ENCODE peak calls at places on chromosomes 13 and 19, in six cellular contexts. J is retinal pigment epithelial cell, M is SK-N-SH, Z is body of pancreas, X is astrocyte of the cerebellum, C is pancreas. Y is an unnamed sample.

GRCh38 chr13:112775791-112776279 is 86.0 kb downstream of the ATP11A start:
- DNase-seq in C (no peak), Z (no peak), J (no peak), M (peak), X (no peak), Y (no peak)

GRCh38 chr19:35349614-35350521 is 2.2 kb downstream of the FFAR1 start:
- DNase-seq in X (no peak), Z (no peak), J (no peak), C (no peak), M (no peak), Y (no peak)

GRCh38 chr13:29892149-29892548 is 41.7 kb upstream of the UBL3 start:
- DNase-seq in X (no peak), M (no peak), C (no peak), Z (peak), J (no peak), Y (no peak)

GRCh38 chr19:33780746-33781145 is 15.9 kb upstream of the KCTD15 start:
- DNase-seq in M (no peak), X (no peak), J (no peak), Z (no peak), C (no peak), Y (no peak)

GRCh38 chr13:38346764-38347163 is 2.9 kb upstream of the UFM1 start:
- DNase-seq in C (no peak), X (no peak), J (no peak), M (no peak), Z (no peak), Y (peak)

GRCh38 chr13:31476266-31476665 is 263.1 kb upstream of the RXFP2 start:
- DNase-seq in C (no peak), Z (peak), M (peak), X (peak), J (peak), Y (no peak)

GRCh38 chr19:9818175-9818733 is 625 bp downstream of the FBXL12 start:
- DNase-seq in Z (no peak), X (no peak), J (no peak), M (no peak), C (peak), Y (no peak)

GRCh38 chr13:43698009-43698408 is 88.8 kb downstream of the ENOX1 start:
- DNase-seq in J (no peak), X (no peak), C (no peak), M (no peak), Z (no peak), Y (no peak)

GRCh38 chr13:77860621-77861020 is 58.0 kb downstream of the EDNRB start:
- DNase-seq in M (no peak), C (no peak), X (peak), J (peak), Z (no peak), Y (peak)

GRCh38 chr13:72261732-72262131 is 394.7 kb upstream of the DACH1 start:
- DNase-seq in Z (no peak), J (no peak), C (no peak), X (no peak), M (no peak), Y (no peak)

GRCh38 chr13:73428137-73428536 is 369.3 kb downstream of the KLF5 start:
- DNase-seq in C (no peak), X (peak), M (no peak), Z (no peak), J (peak), Y (peak)

GRCh38 chr19:3251229-3251628 is 26.8 kb downstream of the CELF5 start:
- DNase-seq in Z (no peak), C (no peak), M (no peak), X (no peak), J (no peak), Y (no peak)

GRCh38 chr19:46251415-46251814 is 21.9 kb downstream of the IGFL1 start:
- DNase-seq in M (no peak), J (no peak), X (no peak), Z (no peak), C (no peak), Y (peak)

GRCh38 chr13:24822640-24823039 is 58.7 kb downstream of the RNF17 start:
- DNase-seq in J (no peak), C (no peak), X (no peak), Z (no peak), M (no peak), Y (no peak)

GRCh38 chr19:10378124-10378523 is 2.2 kb downstream of the TYK2 start:
- DNase-seq in X (no peak), M (no peak), J (no peak), Z (no peak), C (no peak), Y (no peak)

GRCh38 chr13:102566513-102566912 is 30.3 kb upstream of the TPP2 start:
- DNase-seq in X (no peak), C (no peak), J (no peak), M (no peak), Z (no peak), Y (no peak)

GRCh38 chr19:34428549-34429285 is 536 bp downstream of the UBA2 start:
- DNase-seq in M (peak), Z (peak), X (no peak), J (no peak), C (no peak), Y (peak)

GRCh38 chr13:44918323-44919102 is 70.8 kb downstream of the NUFIP1 start:
- DNase-seq in Z (peak), J (peak), M (peak), C (peak), X (peak), Y (no peak)

DNA sequence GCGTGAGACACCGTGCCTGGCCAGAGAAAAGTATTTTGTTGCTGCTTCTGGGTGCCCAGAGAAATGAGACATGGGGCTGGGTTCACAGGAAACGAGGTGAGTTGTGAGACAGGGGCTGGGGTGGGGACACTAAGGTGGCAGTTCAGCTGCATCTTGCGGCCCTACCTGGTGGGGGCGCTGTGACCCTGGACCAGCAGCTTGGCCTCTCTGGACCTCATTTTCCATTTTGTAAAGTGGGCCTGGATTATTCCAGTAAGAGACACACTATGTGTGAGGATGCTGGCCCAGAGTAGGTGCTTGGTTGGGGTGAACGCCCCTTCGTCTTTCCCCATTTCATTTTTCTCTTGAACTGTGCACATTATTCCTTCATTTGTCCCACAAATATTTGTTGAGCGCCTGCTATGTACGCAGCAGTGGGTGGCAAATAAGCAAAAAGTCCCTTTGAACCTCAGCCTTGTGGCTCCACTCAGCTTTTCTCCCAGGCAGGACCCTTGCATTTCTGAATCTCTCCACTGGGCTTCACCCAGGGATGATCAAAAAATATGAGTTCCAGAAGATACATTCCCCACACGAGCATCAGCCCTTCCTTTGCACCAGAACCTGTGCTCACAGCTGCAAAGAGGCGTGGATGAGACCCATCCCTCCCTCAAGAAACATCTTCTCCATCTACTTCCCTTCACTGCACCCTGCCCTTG is 26.6 kb upstream of the OR10H1 start:
- DNase-seq in M (no peak), C (no peak), J (no peak), Z (no peak), X (no peak), Y (no peak)
- TF ChIP-seq CTCF in M (peak), C (no peak), J (peak), Z (no peak), X (no peak), Y (no peak)

DNA sequence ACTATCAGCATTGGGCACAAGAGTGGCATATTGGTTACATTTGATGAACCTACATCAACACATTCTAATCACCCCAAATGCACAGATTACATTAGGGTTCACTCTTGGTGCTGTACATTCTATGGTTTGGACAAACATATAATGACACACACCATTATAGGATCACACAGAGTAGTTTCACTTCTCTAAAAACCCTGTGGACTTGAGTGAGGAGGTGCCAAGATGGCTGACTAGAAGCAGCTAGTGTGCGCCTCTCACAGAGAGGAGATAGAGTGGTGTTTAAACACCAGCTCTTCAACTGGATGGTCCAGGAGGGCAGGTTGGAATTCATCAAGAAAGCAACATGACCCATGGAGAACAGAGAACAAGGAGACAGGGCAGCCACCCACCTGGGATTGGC is 265.6 kb downstream of the TDRD3 start:
- DNase-seq in M (no peak), X (no peak), Z (no peak), C (no peak), J (no peak), Y (no peak)
- H3K4me3 ChIP-seq in M (no peak), X (no peak), Z (no peak), C (no peak), J (no peak), Y (no peak)

GRCh38 chr13:87259479-87260083 is 411.6 kb upstream of the SLITRK5 start:
- DNase-seq in J (no peak), X (no peak), Z (no peak), M (peak), C (no peak), Y (peak)
- TF ChIP-seq CTCF in J (peak), X (peak), Z (no peak), M (peak), C (no peak), Y (peak)

DNA sequence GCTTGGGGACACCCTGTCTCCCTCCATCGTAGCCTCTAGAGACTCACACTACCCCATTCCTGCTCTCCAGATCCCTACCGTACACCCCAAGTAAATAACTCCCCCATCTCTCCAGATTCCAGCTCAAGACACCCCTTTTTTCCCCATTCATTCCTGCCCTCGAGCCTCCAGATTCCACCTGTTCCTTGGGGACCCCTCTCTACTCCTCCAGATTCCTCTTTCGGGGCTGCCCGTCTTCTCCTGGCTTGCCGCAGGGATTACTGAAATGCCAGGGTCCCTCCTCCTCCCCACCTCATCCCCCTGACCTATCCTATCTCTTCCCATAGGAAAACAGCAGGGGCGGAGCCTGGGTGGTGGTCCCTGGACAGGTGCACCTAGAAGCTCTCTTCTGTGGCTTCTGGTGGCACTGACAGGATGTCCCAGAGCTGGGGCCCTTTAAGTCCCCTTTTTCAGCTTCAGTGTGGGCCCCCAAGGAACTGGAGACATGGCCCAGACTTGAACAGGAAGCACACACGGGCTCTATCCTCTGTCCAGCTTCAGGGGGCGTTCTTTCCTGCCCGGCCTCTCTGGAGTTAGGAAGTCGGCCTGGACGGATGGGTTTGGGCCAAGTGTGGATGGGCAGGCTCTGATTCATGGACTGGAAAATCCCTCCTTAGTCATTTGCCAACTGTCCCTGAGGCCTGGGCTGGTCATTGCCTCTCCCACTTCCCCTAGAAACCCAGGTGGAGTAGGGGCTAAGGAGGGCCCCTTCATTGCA is 1.2 kb downstream of the ZSWIM4 start:
- DNase-seq in C (no peak), M (peak), J (peak), Z (peak), X (peak), Y (peak)
- H3K4me3 ChIP-seq in C (no peak), M (peak), J (peak), Z (peak), X (peak), Y (peak)

GRCh38 chr19:40662925-40663711 is 27.3 kb downstream of the NUMBL start:
- DNase-seq in X (peak), M (peak), Z (peak), J (no peak), C (peak), Y (peak)
- TF ChIP-seq CTCF in X (no peak), M (no peak), Z (peak), J (peak), C (peak), Y (no peak)

GRCh38 chr19:22421797-22422196 is 349 bp downstream of the ZNF98 start:
- DNase-seq in Z (no peak), X (no peak), C (peak), M (no peak), J (no peak), Y (no peak)
- H3K4me3 ChIP-seq in Z (no peak), X (no peak), C (no peak), M (no peak), J (peak), Y (no peak)

GRCh38 chr13:84702174-84702573 is 819.9 kb upstream of the SLITRK1 start:
- DNase-seq in Z (no peak), J (no peak), C (no peak), M (no peak), X (no peak), Y (no peak)
- TF ChIP-seq CTCF in Z (no peak), J (no peak), C (no peak), M (no peak), X (no peak), Y (no peak)

DNA sequence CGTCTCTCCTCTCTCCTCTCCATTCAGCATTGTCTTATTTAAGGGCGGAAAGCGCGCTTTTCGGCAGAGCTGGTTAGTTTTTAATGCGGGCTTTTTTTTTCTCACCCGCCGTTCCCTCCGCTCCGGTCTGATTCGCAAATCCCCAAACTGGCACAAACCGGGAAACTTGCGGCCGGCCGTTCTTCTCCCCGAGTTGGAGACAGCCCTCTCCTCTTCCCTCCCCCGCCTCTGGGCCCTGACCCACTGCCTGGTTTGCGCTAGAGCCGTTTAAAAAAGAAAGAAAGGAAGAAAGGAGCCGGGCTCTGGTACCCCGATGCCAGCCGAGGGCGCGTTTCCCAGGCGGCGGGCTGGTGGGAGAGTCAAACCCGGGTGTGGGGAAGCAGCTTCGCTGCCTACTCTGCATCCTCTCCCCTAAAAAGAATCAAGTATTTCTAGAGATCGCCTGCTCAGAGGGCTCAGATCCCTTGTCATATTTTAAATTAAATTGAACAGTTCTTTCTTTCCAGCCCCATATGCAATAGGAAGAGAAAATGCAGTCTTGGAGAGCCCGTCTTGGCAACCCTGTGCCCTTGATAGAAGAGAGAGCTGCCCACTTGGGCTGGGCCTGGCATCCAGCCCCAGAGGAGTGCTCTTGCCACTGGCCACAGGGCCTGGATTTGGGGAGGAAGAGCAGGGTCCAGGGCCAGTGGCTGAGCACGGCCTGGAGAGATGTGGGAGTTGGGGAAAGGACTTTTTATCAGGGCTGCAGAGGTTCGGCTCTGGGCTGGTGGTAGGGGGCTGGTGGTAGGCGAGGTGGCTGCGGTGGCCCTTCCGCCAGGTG is 19.0 kb downstream of the NFIX start:
- DNase-seq in M (no peak), J (no peak), C (no peak), X (no peak), Z (no peak), Y (no peak)
- H3K4me3 ChIP-seq in M (no peak), J (no peak), C (no peak), X (peak), Z (no peak), Y (peak)